ENCODE peak calls at places on chromosomes 11 and 22, in seven cellular contexts. A is kidney tubule cell; E is B cell; Z is colonic mucosa; K is NCI-H2227 treated with DMSO at 0.1 percent for 48 hours; X is activated CD8-positive, alpha-beta memory T cell treated with anti-CD3 and anti-CD28 coated beads, Interleukin-2, amount 50 U/mL, for 48 hours; B is NCI-H2081. U is an unnamed sample.

GRCh38 chr11:62548545-62549335 is 2.1 kb upstream of the AHNAK start:
- DNase-seq in A (no peak), E (no peak), Z (peak), K (no peak), X (no peak), B (no peak), U (no peak)

GRCh38 chr11:72709478-72710238 is 35.4 kb upstream of the PDE2A start:
- DNase-seq in A (no peak), E (no peak), Z (no peak), K (no peak), X (no peak), B (no peak), U (no peak)

GRCh38 chr11:119912214-119912613 is 183.2 kb upstream of the NECTIN1 start:
- DNase-seq in A (no peak), E (no peak), Z (no peak), K (peak), X (no peak), B (peak), U (no peak)

GRCh38 chr22:38413085-38414008 is 41.7 kb downstream of the KCNJ4 start:
- DNase-seq in A (no peak), E (peak), Z (peak), K (no peak), X (peak), B (peak), U (no peak)

GRCh38 chr22:23565288-23565941 is 14.7 kb downstream of the IGLL1 start:
- DNase-seq in A (peak), E (peak), Z (peak), K (no peak), X (peak), B (no peak), U (no peak)

GRCh38 chr11:82719316-82719715 is 14.3 kb downstream of the FAM181B start:
- DNase-seq in A (no peak), E (no peak), Z (no peak), K (no peak), X (no peak), B (no peak), U (no peak)

GRCh38 chr11:79119491-79120284 is 321.1 kb downstream of the TENM4 start:
- DNase-seq in A (no peak), E (no peak), Z (no peak), K (no peak), X (no peak), B (no peak), U (no peak)

GRCh38 chr11:114044042-114044871 is 15.3 kb upstream of the ZBTB16 start:
- DNase-seq in A (no peak), E (no peak), Z (peak), K (no peak), X (no peak), B (no peak), U (peak)

GRCh38 chr11:69293819-69294505 is at the start of gene MYEOV:
- DNase-seq in A (peak), E (peak), Z (peak), K (no peak), X (no peak), B (no peak), U (no peak)

GRCh38 chr11:75437966-75438659 is 5.1 kb upstream of the KLHL35 start:
- DNase-seq in A (no peak), E (no peak), Z (no peak), K (no peak), X (no peak), B (no peak), U (no peak)

GRCh38 chr11:72721689-72722049 is 30.5 kb downstream of the ARAP1 start:
- DNase-seq in A (no peak), E (no peak), Z (peak), K (no peak), X (peak), B (no peak), U (no peak)

GRCh38 chr22:37659066-37659896 is 758 bp downstream of the PDXP start:
- DNase-seq in A (peak), E (peak), Z (peak), K (no peak), X (no peak), B (peak), U (no peak)

GRCh38 chr11:108135845-108136599 is 14.7 kb downstream of the ACAT1 start:
- DNase-seq in A (no peak), E (no peak), Z (no peak), K (no peak), X (no peak), B (no peak), U (no peak)

GRCh38 chr11:1105183-1105565 is 30.5 kb downstream of the MUC2 start:
- DNase-seq in A (no peak), E (no peak), Z (no peak), K (no peak), X (no peak), B (no peak), U (no peak)

GRCh38 chr11:13301522-13301921 is 23.9 kb downstream of the BMAL1 start:
- DNase-seq in A (no peak), E (no peak), Z (no peak), K (no peak), X (no peak), B (no peak), U (no peak)

GRCh38 chr22:32267011-32267410 is 11.9 kb upstream of the SLC5A4 start:
- DNase-seq in A (no peak), E (no peak), Z (no peak), K (no peak), X (no peak), B (no peak), U (no peak)

GRCh38 chr11:118790357-118791014 is 478 bp downstream of the DDX6 start:
- DNase-seq in A (peak), E (peak), Z (peak), K (peak), X (peak), B (peak), U (no peak)

GRCh38 chr11:74948546-74948897 is 369 bp downstream of the XRRA1 start:
- DNase-seq in A (no peak), E (no peak), Z (no peak), K (peak), X (no peak), B (no peak), U (peak)

GRCh38 chr11:125262194-125262824 is 97.8 kb downstream of the PKNOX2 start:
- DNase-seq in A (peak), E (no peak), Z (no peak), K (no peak), X (no peak), B (no peak), U (no peak)

GRCh38 chr11:74647404-74647803 is 55.0 kb downstream of the POLD3 start:
- DNase-seq in A (no peak), E (no peak), Z (no peak), K (no peak), X (no peak), B (no peak), U (no peak)

GRCh38 chr11:65556470-65557279 is 1.5 kb downstream of the LTBP3 start:
- DNase-seq in A (peak), E (peak), Z (no peak), K (no peak), X (no peak), B (no peak), U (no peak)

GRCh38 chr11:125036933-125037332 is 26.2 kb upstream of the SLC37A2 start:
- DNase-seq in A (peak), E (no peak), Z (no peak), K (no peak), X (no peak), B (no peak), U (peak)

GRCh38 chr11:11306855-11307254 is 46.2 kb downstream of the CSNK2A3 start:
- DNase-seq in A (peak), E (no peak), Z (no peak), K (no peak), X (no peak), B (no peak), U (no peak)

GRCh38 chr11:123034587-123034986 is 27.3 kb downstream of the HSPA8 start:
- DNase-seq in A (no peak), E (no peak), Z (no peak), K (no peak), X (no peak), B (no peak), U (no peak)

GRCh38 chr11:43866520-43866919 is 14.1 kb upstream of the ALKBH3 start:
- DNase-seq in A (no peak), E (no peak), Z (no peak), K (no peak), X (no peak), B (no peak), U (no peak)

GRCh38 chr11:35313066-35313765 is 106.1 kb downstream of the SLC1A2 start:
- DNase-seq in A (no peak), E (peak), Z (no peak), K (no peak), X (no peak), B (no peak), U (no peak)

GRCh38 chr11:70517996-70518907 is 119.9 kb downstream of the CTTN start:
- DNase-seq in A (peak), E (no peak), Z (no peak), K (no peak), X (no peak), B (no peak), U (no peak)

GRCh38 chr11:117387992-117388765 is 60.5 kb downstream of the CEP164 start:
- DNase-seq in A (peak), E (no peak), Z (no peak), K (no peak), X (no peak), B (no peak), U (no peak)

GRCh38 chr11:57555393-57555792 is 12.1 kb downstream of the UBE2L6 start:
- DNase-seq in A (no peak), E (no peak), Z (no peak), K (no peak), X (no peak), B (no peak), U (no peak)